ENCODE peak calls at places on chromosomes 5 and 9, in eight cellular contexts. One of them, this sample, is unnamed.

GRCh38 chr9:137745541-137745991 is 126.8 kb downstream of the EHMT1 start:
- DNase-seq in endothelial cell: no peak
- DNase-seq in OCI-LY7: peak; percentile 85
- DNase-seq in AG09309: no peak
- DNase-seq in fibroblast of the aortic adventitia: no peak
- DNase-seq in astrocyte of the spinal cord: peak; percentile 62
- DNase-seq in RWPE1: no peak
- DNase-seq in HFFc6: no peak
- DNase-seq in this sample: no peak

GRCh38 chr5:140548300-140548688 is 832 bp downstream of the EIF4EBP3 start:
- DNase-seq in endothelial cell: no peak
- DNase-seq in OCI-LY7: no peak
- DNase-seq in AG09309: no peak
- DNase-seq in fibroblast of the aortic adventitia: no peak
- DNase-seq in astrocyte of the spinal cord: no peak
- DNase-seq in RWPE1: peak; percentile 16
- DNase-seq in HFFc6: no peak
- DNase-seq in this sample: no peak

GRCh38 chr9:137138701-137139467 is at the start of gene GRIN1:
- DNase-seq in endothelial cell: peak; percentile 65
- DNase-seq in OCI-LY7: no peak
- DNase-seq in AG09309: no peak
- DNase-seq in fibroblast of the aortic adventitia: peak; percentile 15
- DNase-seq in astrocyte of the spinal cord: no peak
- DNase-seq in RWPE1: peak; percentile 66
- DNase-seq in HFFc6: no peak
- DNase-seq in this sample: peak; percentile 59

GRCh38 chr5:3854069-3854741 is 258.6 kb downstream of the IRX1 start:
- DNase-seq in endothelial cell: no peak
- DNase-seq in OCI-LY7: no peak
- DNase-seq in AG09309: no peak
- DNase-seq in fibroblast of the aortic adventitia: no peak
- DNase-seq in astrocyte of the spinal cord: no peak
- DNase-seq in RWPE1: no peak
- DNase-seq in HFFc6: no peak
- DNase-seq in this sample: no peak

GRCh38 chr5:75566710-75567309 is 44.4 kb upstream of the ANKDD1B start:
- DNase-seq in endothelial cell: no peak
- DNase-seq in OCI-LY7: no peak
- DNase-seq in AG09309: peak; percentile 87
- DNase-seq in fibroblast of the aortic adventitia: peak; percentile 97
- DNase-seq in astrocyte of the spinal cord: peak; percentile 95
- DNase-seq in RWPE1: peak; percentile 94
- DNase-seq in HFFc6: peak; percentile 88
- DNase-seq in this sample: no peak

GRCh38 chr9:127739614-127740322 is 4.7 kb upstream of the TOR2A start:
- DNase-seq in endothelial cell: no peak
- DNase-seq in OCI-LY7: no peak
- DNase-seq in AG09309: no peak
- DNase-seq in fibroblast of the aortic adventitia: peak; percentile 23
- DNase-seq in astrocyte of the spinal cord: no peak
- DNase-seq in RWPE1: no peak
- DNase-seq in HFFc6: no peak
- DNase-seq in this sample: no peak

GRCh38 chr5:143931986-143932385 is 120.0 kb downstream of the HMHB1 start:
- DNase-seq in endothelial cell: no peak
- DNase-seq in OCI-LY7: no peak
- DNase-seq in AG09309: no peak
- DNase-seq in fibroblast of the aortic adventitia: no peak
- DNase-seq in astrocyte of the spinal cord: no peak
- DNase-seq in RWPE1: no peak
- DNase-seq in HFFc6: no peak
- DNase-seq in this sample: no peak

GRCh38 chr9:136901516-136902258 is 15.4 kb downstream of the TRAF2 start:
- DNase-seq in endothelial cell: no peak
- DNase-seq in OCI-LY7: no peak
- DNase-seq in AG09309: no peak
- DNase-seq in fibroblast of the aortic adventitia: peak; percentile 51
- DNase-seq in astrocyte of the spinal cord: peak; percentile 19
- DNase-seq in RWPE1: peak; percentile 100
- DNase-seq in HFFc6: peak; percentile 8
- DNase-seq in this sample: no peak

GRCh38 chr5:179284751-179285191 is 60.5 kb downstream of the ADAMTS2 start:
- DNase-seq in endothelial cell: no peak
- DNase-seq in OCI-LY7: no peak
- DNase-seq in AG09309: no peak
- DNase-seq in fibroblast of the aortic adventitia: no peak
- DNase-seq in astrocyte of the spinal cord: no peak
- DNase-seq in RWPE1: no peak
- DNase-seq in HFFc6: no peak
- DNase-seq in this sample: no peak

GRCh38 chr5:101904736-101905135 is 391.3 kb downstream of the SLCO4C1 start:
- DNase-seq in endothelial cell: no peak
- DNase-seq in OCI-LY7: no peak
- DNase-seq in AG09309: no peak
- DNase-seq in fibroblast of the aortic adventitia: peak; percentile 65
- DNase-seq in astrocyte of the spinal cord: peak; percentile 44
- DNase-seq in RWPE1: no peak
- DNase-seq in HFFc6: no peak
- DNase-seq in this sample: no peak

GRCh38 chr9:92393686-92394085 is 10.7 kb downstream of the OGN start:
- DNase-seq in endothelial cell: no peak
- DNase-seq in OCI-LY7: no peak
- DNase-seq in AG09309: no peak
- DNase-seq in fibroblast of the aortic adventitia: peak; percentile 77
- DNase-seq in astrocyte of the spinal cord: no peak
- DNase-seq in RWPE1: no peak
- DNase-seq in HFFc6: no peak
- DNase-seq in this sample: no peak

GRCh38 chr5:19927919-19928318 is 60.1 kb downstream of the CDH18 start:
- DNase-seq in endothelial cell: no peak
- DNase-seq in OCI-LY7: no peak
- DNase-seq in AG09309: no peak
- DNase-seq in fibroblast of the aortic adventitia: peak; percentile 16
- DNase-seq in astrocyte of the spinal cord: peak; percentile 1
- DNase-seq in RWPE1: no peak
- DNase-seq in HFFc6: no peak
- DNase-seq in this sample: no peak

GRCh38 chr9:91825866-91826265 is 124.2 kb downstream of the ROR2 start:
- DNase-seq in endothelial cell: no peak
- DNase-seq in OCI-LY7: no peak
- DNase-seq in AG09309: no peak
- DNase-seq in fibroblast of the aortic adventitia: no peak
- DNase-seq in astrocyte of the spinal cord: no peak
- DNase-seq in RWPE1: no peak
- DNase-seq in HFFc6: no peak
- DNase-seq in this sample: no peak

GRCh38 chr5:65722575-65723424 is 795 bp downstream of the NLN start:
- DNase-seq in endothelial cell: peak; percentile 15
- DNase-seq in OCI-LY7: peak; percentile 33
- DNase-seq in AG09309: no peak
- DNase-seq in fibroblast of the aortic adventitia: peak; percentile 74
- DNase-seq in astrocyte of the spinal cord: peak; percentile 78
- DNase-seq in RWPE1: peak; percentile 79
- DNase-seq in HFFc6: peak; percentile 65
- DNase-seq in this sample: peak; percentile 52

GRCh38 chr5:5572010-5572982 is 149.8 kb downstream of the ICE1 start:
- DNase-seq in endothelial cell: no peak
- DNase-seq in OCI-LY7: no peak
- DNase-seq in AG09309: no peak
- DNase-seq in fibroblast of the aortic adventitia: no peak
- DNase-seq in astrocyte of the spinal cord: no peak
- DNase-seq in RWPE1: no peak
- DNase-seq in HFFc6: no peak
- DNase-seq in this sample: no peak

GRCh38 chr9:112712678-112713077 is 5.2 kb downstream of the INIP start:
- DNase-seq in endothelial cell: no peak
- DNase-seq in OCI-LY7: no peak
- DNase-seq in AG09309: no peak
- DNase-seq in fibroblast of the aortic adventitia: no peak
- DNase-seq in astrocyte of the spinal cord: no peak
- DNase-seq in RWPE1: no peak
- DNase-seq in HFFc6: no peak
- DNase-seq in this sample: no peak

GRCh38 chr9:112719696-112720095 is 1.8 kb upstream of the INIP start:
- DNase-seq in endothelial cell: no peak
- DNase-seq in OCI-LY7: no peak
- DNase-seq in AG09309: no peak
- DNase-seq in fibroblast of the aortic adventitia: peak; percentile 17
- DNase-seq in astrocyte of the spinal cord: no peak
- DNase-seq in RWPE1: no peak
- DNase-seq in HFFc6: peak; percentile 28
- DNase-seq in this sample: no peak

GRCh38 chr9:112719292-112719691 is 1.4 kb upstream of the INIP start:
- DNase-seq in endothelial cell: no peak
- DNase-seq in OCI-LY7: no peak
- DNase-seq in AG09309: no peak
- DNase-seq in fibroblast of the aortic adventitia: peak; percentile 76
- DNase-seq in astrocyte of the spinal cord: no peak
- DNase-seq in RWPE1: no peak
- DNase-seq in HFFc6: no peak
- DNase-seq in this sample: no peak

GRCh38 chr9:112717669-112718331 is at the start of gene INIP:
- DNase-seq in endothelial cell: peak; percentile 96
- DNase-seq in OCI-LY7: peak; percentile 99
- DNase-seq in AG09309: peak; percentile 70
- DNase-seq in fibroblast of the aortic adventitia: peak; percentile 94
- DNase-seq in astrocyte of the spinal cord: peak; percentile 96
- DNase-seq in RWPE1: peak; percentile 99
- DNase-seq in HFFc6: peak; percentile 96
- DNase-seq in this sample: peak; percentile 85
- TF ChIP-seq CTCF in endothelial cell: no peak
- TF ChIP-seq CTCF in OCI-LY7: peak; percentile 59
- TF ChIP-seq CTCF in AG09309: no peak
- TF ChIP-seq CTCF in fibroblast of the aortic adventitia: no peak
- TF ChIP-seq CTCF in astrocyte of the spinal cord: no peak
- TF ChIP-seq CTCF in RWPE1: peak; percentile 52
- TF ChIP-seq CTCF in HFFc6: peak; percentile 31
- TF ChIP-seq CTCF in this sample: no peak

GRCh38 chr5:146533882-146534281 is 17.9 kb upstream of the GPR151 start:
- DNase-seq in endothelial cell: no peak
- DNase-seq in OCI-LY7: no peak
- DNase-seq in AG09309: no peak
- DNase-seq in fibroblast of the aortic adventitia: no peak
- DNase-seq in astrocyte of the spinal cord: no peak
- DNase-seq in RWPE1: no peak
- DNase-seq in HFFc6: no peak
- DNase-seq in this sample: no peak
- TF ChIP-seq CTCF in endothelial cell: no peak
- TF ChIP-seq CTCF in OCI-LY7: no peak
- TF ChIP-seq CTCF in AG09309: no peak
- TF ChIP-seq CTCF in fibroblast of the aortic adventitia: no peak
- TF ChIP-seq CTCF in astrocyte of the spinal cord: no peak
- TF ChIP-seq CTCF in RWPE1: no peak
- TF ChIP-seq CTCF in HFFc6: no peak
- TF ChIP-seq CTCF in this sample: no peak

GRCh38 chr5:39025456-39025855 is 48.7 kb downstream of the RICTOR start:
- DNase-seq in endothelial cell: no peak
- DNase-seq in OCI-LY7: peak; percentile 10
- DNase-seq in AG09309: no peak
- DNase-seq in fibroblast of the aortic adventitia: no peak
- DNase-seq in astrocyte of the spinal cord: no peak
- DNase-seq in RWPE1: no peak
- DNase-seq in HFFc6: no peak
- DNase-seq in this sample: no peak

GRCh38 chr5:39024884-39025283 is 49.3 kb downstream of the RICTOR start:
- DNase-seq in endothelial cell: no peak
- DNase-seq in OCI-LY7: no peak
- DNase-seq in AG09309: no peak
- DNase-seq in fibroblast of the aortic adventitia: no peak
- DNase-seq in astrocyte of the spinal cord: no peak
- DNase-seq in RWPE1: peak; percentile 18
- DNase-seq in HFFc6: peak; percentile 38
- DNase-seq in this sample: no peak

GRCh38 chr5:39021413-39021812 is 52.8 kb downstream of the RICTOR start:
- DNase-seq in endothelial cell: no peak
- DNase-seq in OCI-LY7: no peak
- DNase-seq in AG09309: no peak
- DNase-seq in fibroblast of the aortic adventitia: no peak
- DNase-seq in astrocyte of the spinal cord: no peak
- DNase-seq in RWPE1: no peak
- DNase-seq in HFFc6: no peak
- DNase-seq in this sample: no peak

GRCh38 chr5:39022151-39022550 is 52.0 kb downstream of the RICTOR start:
- DNase-seq in endothelial cell: no peak
- DNase-seq in OCI-LY7: no peak
- DNase-seq in AG09309: no peak
- DNase-seq in fibroblast of the aortic adventitia: no peak
- DNase-seq in astrocyte of the spinal cord: no peak
- DNase-seq in RWPE1: no peak
- DNase-seq in HFFc6: no peak
- DNase-seq in this sample: no peak

GRCh38 chr5:39024005-39024404 is 50.2 kb downstream of the RICTOR start:
- DNase-seq in endothelial cell: no peak
- DNase-seq in OCI-LY7: no peak
- DNase-seq in AG09309: no peak
- DNase-seq in fibroblast of the aortic adventitia: no peak
- DNase-seq in astrocyte of the spinal cord: peak; percentile 51
- DNase-seq in RWPE1: no peak
- DNase-seq in HFFc6: no peak
- DNase-seq in this sample: no peak
- TF ChIP-seq CTCF in endothelial cell: no peak
- TF ChIP-seq CTCF in OCI-LY7: no peak
- TF ChIP-seq CTCF in AG09309: no peak
- TF ChIP-seq CTCF in fibroblast of the aortic adventitia: no peak
- TF ChIP-seq CTCF in astrocyte of the spinal cord: no peak
- TF ChIP-seq CTCF in RWPE1: no peak
- TF ChIP-seq CTCF in HFFc6: no peak
- TF ChIP-seq CTCF in this sample: no peak

GRCh38 chr5:173383711-173384110 is 55.5 kb upstream of the STC2 start:
- DNase-seq in endothelial cell: no peak
- DNase-seq in OCI-LY7: no peak
- DNase-seq in AG09309: no peak
- DNase-seq in fibroblast of the aortic adventitia: no peak
- DNase-seq in astrocyte of the spinal cord: peak; percentile 7
- DNase-seq in RWPE1: no peak
- DNase-seq in HFFc6: no peak
- DNase-seq in this sample: no peak

GRCh38 chr5:173391031-173391430 is 62.8 kb upstream of the STC2 start:
- DNase-seq in endothelial cell: no peak
- DNase-seq in OCI-LY7: no peak
- DNase-seq in AG09309: no peak
- DNase-seq in fibroblast of the aortic adventitia: no peak
- DNase-seq in astrocyte of the spinal cord: no peak
- DNase-seq in RWPE1: no peak
- DNase-seq in HFFc6: no peak
- DNase-seq in this sample: no peak

DNA sequence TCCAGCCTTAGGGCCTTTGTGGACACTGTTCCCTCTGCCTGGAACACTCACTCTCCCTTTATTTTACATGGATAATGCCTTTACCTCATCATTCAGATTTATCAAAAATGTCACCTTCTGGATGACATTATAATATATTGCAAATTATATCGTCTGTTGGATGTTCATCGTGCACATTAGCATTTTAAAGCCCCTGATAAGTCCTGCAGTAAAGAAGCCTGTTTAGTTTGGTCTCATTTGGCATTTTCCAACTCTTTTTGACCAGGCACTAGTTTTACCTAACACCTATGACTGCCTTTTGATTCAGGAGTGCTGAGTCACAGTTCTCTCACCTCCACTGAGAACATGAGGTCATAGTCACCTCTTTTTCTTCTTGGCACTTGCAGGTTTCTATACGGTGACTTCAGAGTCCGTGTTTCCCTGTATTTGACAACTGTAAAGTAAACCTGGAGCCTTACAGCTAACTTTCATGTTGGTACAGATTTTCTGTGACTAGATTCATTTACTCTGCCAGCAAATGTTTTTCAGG is 57.7 kb upstream of the STC2 start:
- DNase-seq in endothelial cell: no peak
- DNase-seq in OCI-LY7: no peak
- DNase-seq in AG09309: no peak
- DNase-seq in fibroblast of the aortic adventitia: no peak
- DNase-seq in astrocyte of the spinal cord: no peak
- DNase-seq in RWPE1: peak; percentile 40
- DNase-seq in HFFc6: no peak
- DNase-seq in this sample: no peak
- TF ChIP-seq CTCF in endothelial cell: no peak
- TF ChIP-seq CTCF in OCI-LY7: no peak
- TF ChIP-seq CTCF in AG09309: no peak
- TF ChIP-seq CTCF in fibroblast of the aortic adventitia: no peak
- TF ChIP-seq CTCF in astrocyte of the spinal cord: no peak
- TF ChIP-seq CTCF in RWPE1: no peak
- TF ChIP-seq CTCF in HFFc6: no peak
- TF ChIP-seq CTCF in this sample: no peak